ENCODE peak calls at places on chromosomes 1 and 21, in four cellular contexts. One of them, this sample, is unnamed.

GRCh38 chr1:11654571-11655262 is at the start of gene FBXO44:
- DNase-seq in CD8-positive, alpha-beta T cell: peak; percentile 32
- DNase-seq in left ventricle myocardium inferior: peak; percentile 44
- DNase-seq in prostate gland: peak; percentile 52
- DNase-seq in this sample: peak; percentile 77

GRCh38 chr1:41364444-41365319 is 3.4 kb downstream of the FOXO6 start:
- DNase-seq in CD8-positive, alpha-beta T cell: no peak
- DNase-seq in left ventricle myocardium inferior: no peak
- DNase-seq in prostate gland: no peak
- DNase-seq in this sample: no peak

GRCh38 chr1:83508485-83509151 is 490.3 kb downstream of the TTLL7 start:
- DNase-seq in CD8-positive, alpha-beta T cell: no peak
- DNase-seq in left ventricle myocardium inferior: no peak
- DNase-seq in prostate gland: no peak
- DNase-seq in this sample: no peak

GRCh38 chr1:53620620-53620957 is 118.4 kb downstream of the GLIS1 start:
- DNase-seq in left ventricle myocardium inferior: no peak
- DNase-seq in prostate gland: no peak
- DNase-seq in CD8-positive, alpha-beta T cell: no peak
- DNase-seq in this sample: peak; percentile 51

GRCh38 chr1:55280731-55281130 is 65.6 kb upstream of the USP24 start:
- DNase-seq in prostate gland: no peak
- DNase-seq in CD8-positive, alpha-beta T cell: no peak
- DNase-seq in left ventricle myocardium inferior: no peak
- DNase-seq in this sample: no peak

GRCh38 chr21:18468775-18469174 is 65.2 kb upstream of the TMPRSS15 start:
- DNase-seq in prostate gland: no peak
- DNase-seq in left ventricle myocardium inferior: no peak
- DNase-seq in CD8-positive, alpha-beta T cell: no peak
- DNase-seq in this sample: no peak

GRCh38 chr1:230896719-230897118 is 28.4 kb upstream of the C1orf198 start:
- DNase-seq in left ventricle myocardium inferior: no peak
- DNase-seq in prostate gland: no peak
- DNase-seq in CD8-positive, alpha-beta T cell: no peak
- DNase-seq in this sample: no peak

GRCh38 chr1:100187912-100188311 is 9.9 kb upstream of the LRRC39 start:
- DNase-seq in CD8-positive, alpha-beta T cell: no peak
- DNase-seq in prostate gland: peak; percentile 58
- DNase-seq in left ventricle myocardium inferior: peak; percentile 45
- DNase-seq in this sample: no peak

GRCh38 chr1:226417830-226418546 is 10.1 kb upstream of the PARP1 start:
- DNase-seq in CD8-positive, alpha-beta T cell: no peak
- DNase-seq in prostate gland: no peak
- DNase-seq in left ventricle myocardium inferior: no peak
- DNase-seq in this sample: no peak

GRCh38 chr21:41242238-41242829 is 74.3 kb upstream of the FAM3B start:
- DNase-seq in CD8-positive, alpha-beta T cell: no peak
- DNase-seq in prostate gland: no peak
- DNase-seq in left ventricle myocardium inferior: no peak
- DNase-seq in this sample: no peak

GRCh38 chr21:43835061-43835460 is 30.0 kb upstream of the AGPAT3 start:
- DNase-seq in CD8-positive, alpha-beta T cell: no peak
- DNase-seq in left ventricle myocardium inferior: no peak
- DNase-seq in prostate gland: no peak
- DNase-seq in this sample: no peak

GRCh38 chr1:70966018-70966638 is 81.5 kb downstream of the PTGER3 start:
- DNase-seq in CD8-positive, alpha-beta T cell: no peak
- DNase-seq in prostate gland: no peak
- DNase-seq in left ventricle myocardium inferior: no peak
- DNase-seq in this sample: no peak

GRCh38 chr1:119298687-119299086 is 69.9 kb upstream of the HAO2 start:
- DNase-seq in CD8-positive, alpha-beta T cell: no peak
- DNase-seq in prostate gland: no peak
- DNase-seq in left ventricle myocardium inferior: no peak
- DNase-seq in this sample: no peak

GRCh38 chr1:72178266-72178665 is 104.1 kb downstream of the NEGR1 start:
- DNase-seq in prostate gland: no peak
- DNase-seq in left ventricle myocardium inferior: no peak
- DNase-seq in CD8-positive, alpha-beta T cell: no peak
- DNase-seq in this sample: no peak

GRCh38 chr1:162876751-162877150 is 15.8 kb upstream of the CCDC190 start:
- DNase-seq in CD8-positive, alpha-beta T cell: no peak
- DNase-seq in prostate gland: no peak
- DNase-seq in left ventricle myocardium inferior: no peak
- DNase-seq in this sample: no peak

GRCh38 chr1:204733869-204734596 is 48.5 kb upstream of the LRRN2 start:
- DNase-seq in left ventricle myocardium inferior: no peak
- DNase-seq in prostate gland: no peak
- DNase-seq in CD8-positive, alpha-beta T cell: no peak
- DNase-seq in this sample: no peak
- H3K27me3 ChIP-seq in left ventricle myocardium inferior: peaks cover 96% of the 10 kb centered on the region
- H3K27me3 ChIP-seq in prostate gland: no peaks in the 10 kb centered on the region
- H3K27me3 ChIP-seq in CD8-positive, alpha-beta T cell: no peaks in the 10 kb centered on the region
- H3K27me3 ChIP-seq in this sample: no peaks in the 10 kb centered on the region

GRCh38 chr1:57424231-57425027 is 569 bp upstream of the DAB1 start:
- DNase-seq in left ventricle myocardium inferior: peak; percentile 29
- DNase-seq in prostate gland: peak; percentile 5
- DNase-seq in CD8-positive, alpha-beta T cell: no peak
- DNase-seq in this sample: no peak
- H3K4me3 ChIP-seq in left ventricle myocardium inferior: peak overlapping the region; percentile 71
- H3K4me3 ChIP-seq in prostate gland: peak overlapping the region; percentile 20
- H3K4me3 ChIP-seq in CD8-positive, alpha-beta T cell: no peak overlapping the region
- H3K4me3 ChIP-seq in this sample: peak overlapping the region; percentile 42

DNA sequence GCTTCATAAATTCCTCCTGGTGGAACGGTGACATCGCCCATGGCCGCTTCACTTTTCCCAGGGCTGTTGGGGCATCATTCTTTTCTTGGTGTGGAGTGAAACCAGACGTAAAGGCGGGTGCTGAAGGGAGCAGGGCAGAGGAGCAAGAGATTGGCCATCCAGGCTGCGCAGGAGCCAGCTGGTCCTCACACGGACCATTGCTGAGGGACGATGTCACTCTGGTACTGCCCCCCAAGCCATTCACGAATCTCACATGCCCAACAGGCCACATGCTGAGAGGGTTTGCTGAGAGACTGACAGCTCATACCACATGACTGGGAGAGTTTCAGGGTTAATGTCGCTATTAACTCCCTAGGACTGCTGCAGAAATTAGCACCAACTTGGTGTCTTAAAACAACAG is 10.5 kb upstream of the PKP1 start:
- DNase-seq in CD8-positive, alpha-beta T cell: no peak
- DNase-seq in prostate gland: no peak
- DNase-seq in left ventricle myocardium inferior: no peak
- DNase-seq in this sample: no peak
- TF ChIP-seq CTCF in CD8-positive, alpha-beta T cell: no peak
- TF ChIP-seq CTCF in prostate gland: no peak
- TF ChIP-seq CTCF in left ventricle myocardium inferior: no peak
- TF ChIP-seq CTCF in this sample: no peak

DNA sequence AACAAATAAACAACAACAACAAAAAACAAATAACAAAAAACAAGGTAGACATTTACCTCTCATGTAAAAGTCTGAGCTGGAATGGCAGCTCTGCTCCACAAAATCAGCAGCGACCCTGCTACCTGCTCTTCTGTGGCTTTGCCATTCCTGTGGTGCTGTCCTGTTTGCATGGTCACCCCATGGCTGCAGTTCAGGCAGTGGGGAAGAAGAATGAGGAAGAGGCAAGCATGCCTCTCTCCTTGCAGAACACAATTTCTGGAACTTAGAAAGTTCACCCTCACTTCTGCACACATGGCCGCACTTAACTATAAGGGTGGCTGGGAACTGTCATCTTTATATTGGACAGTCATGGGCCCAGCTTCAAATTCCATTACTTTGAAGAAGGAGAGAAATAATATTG is 84.8 kb upstream of the GNG12 start:
- DNase-seq in CD8-positive, alpha-beta T cell: no peak
- DNase-seq in left ventricle myocardium inferior: no peak
- DNase-seq in prostate gland: no peak
- DNase-seq in this sample: no peak
- H3K27me3 ChIP-seq in CD8-positive, alpha-beta T cell: no peaks in the 10 kb centered on the region
- H3K27me3 ChIP-seq in left ventricle myocardium inferior: no peaks in the 10 kb centered on the region
- H3K27me3 ChIP-seq in prostate gland: no peaks in the 10 kb centered on the region
- H3K27me3 ChIP-seq in this sample: no peaks in the 10 kb centered on the region

DNA sequence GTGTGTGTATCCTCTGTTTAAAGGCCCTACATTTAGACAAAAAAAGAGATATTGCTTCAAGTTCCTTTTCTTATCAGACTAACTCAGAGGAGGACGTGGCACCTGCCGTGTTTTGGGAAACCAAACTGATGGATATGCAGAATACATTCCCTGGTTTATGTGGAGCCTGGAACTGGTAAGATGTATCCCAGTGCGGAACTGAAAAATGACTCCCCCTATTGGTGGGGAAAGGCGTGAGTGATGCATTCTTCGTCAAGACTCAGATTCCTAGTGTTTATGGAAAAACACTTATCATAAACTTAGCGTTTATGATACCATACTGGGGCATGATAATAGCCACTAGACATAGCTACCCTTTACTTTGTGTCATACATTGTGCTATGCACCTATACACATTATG is 154.2 kb downstream of the ZNF326 start:
- DNase-seq in prostate gland: no peak
- DNase-seq in left ventricle myocardium inferior: no peak
- DNase-seq in CD8-positive, alpha-beta T cell: no peak
- DNase-seq in this sample: no peak
- H3K4me3 ChIP-seq in prostate gland: no peak overlapping the region
- H3K4me3 ChIP-seq in left ventricle myocardium inferior: no peak overlapping the region
- H3K4me3 ChIP-seq in CD8-positive, alpha-beta T cell: no peak overlapping the region
- H3K4me3 ChIP-seq in this sample: no peak overlapping the region

DNA sequence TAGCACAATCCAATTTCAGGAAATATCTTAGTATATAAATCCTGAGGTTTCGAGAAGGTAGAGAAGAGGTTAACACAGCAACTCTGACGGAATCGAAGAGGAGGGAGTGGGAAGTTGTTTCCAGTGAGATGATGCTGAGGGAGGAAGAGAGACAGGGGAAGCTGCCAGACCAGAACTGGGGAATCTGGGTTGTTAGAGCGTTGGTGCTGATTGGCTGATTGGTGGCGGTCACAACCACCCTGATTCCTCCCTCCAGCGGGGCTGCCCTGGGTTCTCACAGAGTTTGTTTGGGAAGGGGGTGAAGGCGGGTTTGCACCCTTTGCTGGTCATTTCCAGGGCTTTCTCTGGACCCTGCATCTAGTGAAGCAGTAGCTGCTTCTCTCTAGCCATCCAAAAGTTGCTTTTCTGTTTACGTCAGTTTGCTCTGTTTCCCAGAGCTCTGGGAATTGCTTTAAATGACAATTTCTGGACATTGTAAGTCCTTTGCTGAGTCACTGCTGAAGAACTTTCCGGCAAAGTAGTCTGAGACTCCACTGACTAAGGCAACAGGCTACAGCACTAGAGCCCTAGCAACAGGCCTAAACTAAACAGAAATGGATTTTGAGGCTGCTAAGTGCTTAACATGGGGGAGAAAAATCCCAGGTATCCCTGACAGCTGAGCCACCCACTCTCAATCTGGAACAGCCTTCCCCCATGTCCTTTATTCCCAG is 90.1 kb downstream of the TENT5C start:
- DNase-seq in left ventricle myocardium inferior: no peak
- DNase-seq in prostate gland: no peak
- DNase-seq in CD8-positive, alpha-beta T cell: no peak
- DNase-seq in this sample: peak; percentile 88
- TF ChIP-seq CTCF in left ventricle myocardium inferior: no peak
- TF ChIP-seq CTCF in prostate gland: no peak
- TF ChIP-seq CTCF in CD8-positive, alpha-beta T cell: no peak
- TF ChIP-seq CTCF in this sample: no peak

GRCh38 chr1:184039126-184039525 is 1.6 kb upstream of the COLGALT2 start:
- DNase-seq in CD8-positive, alpha-beta T cell: no peak
- DNase-seq in left ventricle myocardium inferior: no peak
- DNase-seq in prostate gland: no peak
- DNase-seq in this sample: no peak
- H3K27me3 ChIP-seq in CD8-positive, alpha-beta T cell: peaks cover 3% of the 10 kb centered on the region
- H3K27me3 ChIP-seq in left ventricle myocardium inferior: peaks cover 40% of the 10 kb centered on the region
- H3K27me3 ChIP-seq in prostate gland: no peaks in the 10 kb centered on the region
- H3K27me3 ChIP-seq in this sample: peaks cover 3% of the 10 kb centered on the region

GRCh38 chr1:94961582-94961981 is 34.7 kb upstream of the CNN3 start:
- DNase-seq in prostate gland: no peak
- DNase-seq in left ventricle myocardium inferior: no peak
- DNase-seq in CD8-positive, alpha-beta T cell: no peak
- DNase-seq in this sample: no peak

GRCh38 chr1:94962745-94963265 is 35.9 kb upstream of the CNN3 start:
- DNase-seq in CD8-positive, alpha-beta T cell: no peak
- DNase-seq in left ventricle myocardium inferior: no peak
- DNase-seq in prostate gland: peak; percentile 34
- DNase-seq in this sample: no peak

GRCh38 chr1:94966033-94966432 is 39.1 kb upstream of the CNN3 start:
- DNase-seq in left ventricle myocardium inferior: no peak
- DNase-seq in prostate gland: no peak
- DNase-seq in CD8-positive, alpha-beta T cell: no peak
- DNase-seq in this sample: no peak

GRCh38 chr1:94963864-94964263 is 37.0 kb upstream of the CNN3 start:
- DNase-seq in left ventricle myocardium inferior: no peak
- DNase-seq in CD8-positive, alpha-beta T cell: no peak
- DNase-seq in prostate gland: no peak
- DNase-seq in this sample: no peak

GRCh38 chr1:94961994-94962744 is 35.3 kb upstream of the CNN3 start:
- DNase-seq in CD8-positive, alpha-beta T cell: no peak
- DNase-seq in left ventricle myocardium inferior: no peak
- DNase-seq in prostate gland: no peak
- DNase-seq in this sample: no peak
- H3K4me3 ChIP-seq in CD8-positive, alpha-beta T cell: peak overlapping the region; percentile 64
- H3K4me3 ChIP-seq in left ventricle myocardium inferior: peak overlapping the region; percentile 60
- H3K4me3 ChIP-seq in prostate gland: peak overlapping the region; percentile 19
- H3K4me3 ChIP-seq in this sample: peak overlapping the region; percentile 35

DNA sequence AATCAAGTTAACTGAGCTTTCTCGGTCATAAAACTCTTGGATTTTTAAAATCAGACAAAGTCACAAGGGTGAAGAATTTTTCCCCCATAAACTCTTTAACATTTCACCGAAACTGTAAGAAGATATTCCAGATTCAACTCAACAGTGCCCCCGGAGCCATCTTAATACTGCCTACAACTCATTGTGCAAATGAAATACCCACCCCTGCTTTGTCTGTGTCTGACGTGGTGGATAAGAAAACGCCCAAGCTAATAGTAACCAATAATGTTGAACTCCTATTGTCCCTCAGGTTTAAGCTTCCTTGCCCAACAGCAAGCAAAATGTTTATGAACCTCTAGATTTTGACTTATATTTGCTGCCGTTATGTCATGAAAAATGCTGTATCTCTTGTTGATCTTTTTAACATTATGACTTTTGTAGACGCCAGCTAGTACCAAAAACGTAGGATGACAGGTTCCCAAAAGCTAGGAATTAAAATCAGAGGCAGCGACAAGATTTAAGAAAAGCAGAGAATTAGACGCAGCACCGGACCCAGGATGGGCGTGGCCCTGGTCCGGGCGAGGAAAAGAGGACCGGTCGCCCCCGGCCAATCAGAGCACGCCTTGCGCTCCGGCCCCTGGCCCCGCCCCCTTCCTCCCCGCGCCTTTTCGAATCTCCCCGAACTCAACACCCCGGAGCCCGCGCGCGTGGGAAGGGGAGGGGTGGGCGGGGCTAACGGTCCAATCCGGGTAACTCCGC is 1.1 kb downstream of the STMN1 start:
- DNase-seq in prostate gland: peak; percentile 93
- DNase-seq in left ventricle myocardium inferior: peak; percentile 96
- DNase-seq in CD8-positive, alpha-beta T cell: peak; percentile 78
- DNase-seq in this sample: peak; percentile 97
- TF ChIP-seq CTCF in prostate gland: no peak
- TF ChIP-seq CTCF in left ventricle myocardium inferior: peak; percentile 7
- TF ChIP-seq CTCF in CD8-positive, alpha-beta T cell: peak; percentile 11
- TF ChIP-seq CTCF in this sample: no peak

This sample was measured in ascending aorta.